ENCODE peak calls at places on chromosomes 5 and 9, in four cellular contexts. One of them, this sample, is unnamed.

GRCh38 chr5:164581889-164582288 is 1076.5 kb downstream of the MAT2B start:
- DNase-seq in HCT116: no peak
- DNase-seq in PC-3: no peak
- DNase-seq in GM23248: no peak
- DNase-seq in this sample: no peak

GRCh38 chr9:131447148-131447547 is 53.3 kb downstream of the PRRC2B start:
- DNase-seq in PC-3: no peak
- DNase-seq in GM23248: peak
- DNase-seq in HCT116: no peak
- DNase-seq in this sample: no peak

GRCh38 chr5:148843510-148844318 is 17.3 kb downstream of the ADRB2 start:
- DNase-seq in GM23248: peak
- DNase-seq in HCT116: no peak
- DNase-seq in PC-3: peak
- DNase-seq in this sample: no peak

GRCh38 chr9:102841376-102841775 is 153.8 kb upstream of the CYLC2 start:
- DNase-seq in HCT116: no peak
- DNase-seq in PC-3: no peak
- DNase-seq in GM23248: no peak
- DNase-seq in this sample: no peak

GRCh38 chr5:138974227-138975063 is 99.3 kb upstream of the LRRTM2 start:
- DNase-seq in HCT116: no peak
- DNase-seq in PC-3: no peak
- DNase-seq in GM23248: peak
- DNase-seq in this sample: no peak

GRCh38 chr5:116025831-116026230 is 6.4 kb upstream of the ARL14EPL start:
- DNase-seq in PC-3: no peak
- DNase-seq in HCT116: no peak
- DNase-seq in GM23248: no peak
- DNase-seq in this sample: no peak

GRCh38 chr5:124919752-124920151 is 173.3 kb upstream of the ZNF608 start:
- DNase-seq in PC-3: no peak
- DNase-seq in GM23248: no peak
- DNase-seq in HCT116: no peak
- DNase-seq in this sample: no peak

GRCh38 chr9:101764455-101764854 is 26.0 kb upstream of the GRIN3A start:
- DNase-seq in GM23248: no peak
- DNase-seq in PC-3: no peak
- DNase-seq in HCT116: no peak
- DNase-seq in this sample: no peak

GRCh38 chr9:91130796-91131318 is 230.9 kb downstream of the AUH start:
- DNase-seq in GM23248: no peak
- DNase-seq in PC-3: peak
- DNase-seq in HCT116: no peak
- DNase-seq in this sample: no peak

GRCh38 chr5:113156271-113156878 is 179.8 kb downstream of the DCP2 start:
- DNase-seq in GM23248: no peak
- DNase-seq in HCT116: no peak
- DNase-seq in PC-3: no peak
- DNase-seq in this sample: no peak

GRCh38 chr9:125990186-125990792 is 243.1 kb downstream of the PBX3 start:
- DNase-seq in HCT116: no peak
- DNase-seq in PC-3: no peak
- DNase-seq in GM23248: no peak
- DNase-seq in this sample: no peak

GRCh38 chr9:128138001-128138400 is 10.5 kb upstream of the PTGES2 start:
- DNase-seq in PC-3: no peak
- DNase-seq in GM23248: no peak
- DNase-seq in HCT116: no peak
- DNase-seq in this sample: no peak

DNA sequence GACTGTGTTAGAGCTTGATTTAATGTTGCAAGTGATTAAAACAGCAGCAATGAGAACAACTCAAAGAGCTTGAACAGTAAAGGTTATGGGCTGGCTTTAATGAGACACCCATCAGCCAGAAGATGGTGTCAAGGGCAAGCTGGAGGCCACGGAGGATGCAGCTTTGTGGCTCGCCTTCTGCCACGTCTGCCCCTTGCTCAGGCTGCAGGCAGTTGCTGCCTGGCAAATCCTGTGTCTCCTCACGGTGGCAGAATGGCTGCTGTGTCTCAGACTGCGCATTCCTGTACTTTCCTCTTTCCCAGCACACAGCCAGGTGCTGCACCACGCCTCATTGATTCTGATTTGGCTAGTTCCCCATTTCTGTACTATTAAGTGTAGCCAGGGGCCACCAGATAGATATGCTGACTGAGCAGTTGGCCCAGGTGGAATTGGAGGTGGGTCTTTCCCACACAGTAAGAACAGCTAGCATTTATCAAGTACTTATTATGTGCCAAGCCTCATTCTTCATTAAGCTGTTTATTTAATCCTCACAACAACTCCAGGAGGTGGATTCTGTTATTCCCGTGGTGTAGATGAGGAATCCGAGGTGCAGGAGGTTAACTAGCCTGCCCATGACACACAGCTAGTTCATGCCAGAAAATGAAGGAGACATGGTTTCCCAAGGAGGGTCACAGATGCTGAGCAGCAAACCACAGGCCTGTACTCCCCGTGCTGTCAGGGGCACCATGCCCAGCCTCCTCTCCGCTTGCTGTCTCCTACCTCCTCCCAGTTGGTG is 3.5 kb downstream of the NXNL2 start:
- DNase-seq in HCT116: no peak
- DNase-seq in PC-3: no peak
- DNase-seq in GM23248: no peak
- DNase-seq in this sample: no peak
- H2AFZ ChIP-seq in HCT116: no peak
- H2AFZ ChIP-seq in PC-3: no peak
- H2AFZ ChIP-seq in GM23248: no peak
- H2AFZ ChIP-seq in this sample: no peak

GRCh38 chr5:151213803-151214613 is 9.9 kb downstream of the CCDC69 start:
- DNase-seq in PC-3: no peak
- DNase-seq in GM23248: peak
- DNase-seq in HCT116: no peak
- DNase-seq in this sample: no peak
- H3K4me3 ChIP-seq in PC-3: no peak
- H3K4me3 ChIP-seq in GM23248: no peak
- H3K4me3 ChIP-seq in HCT116: peak
- H3K4me3 ChIP-seq in this sample: no peak

DNA sequence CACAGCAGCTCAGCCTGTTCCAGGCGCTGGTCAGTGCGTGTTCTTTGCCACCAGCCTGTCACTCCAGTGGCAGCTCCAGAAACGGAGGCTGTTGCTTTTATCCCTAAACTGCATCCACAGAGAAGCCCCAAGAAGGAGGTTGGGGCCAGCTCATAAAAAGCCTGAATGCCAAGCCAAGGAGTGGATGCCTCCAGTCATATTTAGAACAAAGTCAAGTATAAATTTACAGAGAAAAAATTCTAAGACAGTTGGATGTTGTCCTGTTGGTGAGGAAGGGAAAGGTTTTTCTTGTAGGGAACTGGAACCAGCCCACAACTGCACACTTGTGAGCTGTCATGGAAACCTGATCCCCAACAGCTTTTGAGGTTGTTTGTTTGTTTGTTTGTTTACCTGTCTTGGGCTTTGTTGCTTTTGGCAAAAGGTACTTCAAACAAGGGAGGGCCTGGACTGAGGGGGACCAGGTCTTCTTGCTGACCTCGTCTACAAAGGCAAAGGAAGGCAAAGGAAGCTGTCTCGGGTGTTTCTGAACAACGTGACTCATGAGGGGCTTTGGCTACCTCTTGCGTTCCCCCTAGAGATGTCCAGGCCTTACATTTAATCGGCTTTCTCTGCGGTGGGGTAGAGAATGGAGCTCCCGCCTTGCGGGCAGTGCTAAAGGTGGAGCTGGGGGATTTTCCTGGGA is 36.7 kb downstream of the OLFML2A start:
- DNase-seq in HCT116: no peak
- DNase-seq in GM23248: no peak
- DNase-seq in PC-3: no peak
- DNase-seq in this sample: no peak
- H2AFZ ChIP-seq in HCT116: no peak
- H2AFZ ChIP-seq in GM23248: no peak
- H2AFZ ChIP-seq in PC-3: no peak
- H2AFZ ChIP-seq in this sample: no peak

DNA sequence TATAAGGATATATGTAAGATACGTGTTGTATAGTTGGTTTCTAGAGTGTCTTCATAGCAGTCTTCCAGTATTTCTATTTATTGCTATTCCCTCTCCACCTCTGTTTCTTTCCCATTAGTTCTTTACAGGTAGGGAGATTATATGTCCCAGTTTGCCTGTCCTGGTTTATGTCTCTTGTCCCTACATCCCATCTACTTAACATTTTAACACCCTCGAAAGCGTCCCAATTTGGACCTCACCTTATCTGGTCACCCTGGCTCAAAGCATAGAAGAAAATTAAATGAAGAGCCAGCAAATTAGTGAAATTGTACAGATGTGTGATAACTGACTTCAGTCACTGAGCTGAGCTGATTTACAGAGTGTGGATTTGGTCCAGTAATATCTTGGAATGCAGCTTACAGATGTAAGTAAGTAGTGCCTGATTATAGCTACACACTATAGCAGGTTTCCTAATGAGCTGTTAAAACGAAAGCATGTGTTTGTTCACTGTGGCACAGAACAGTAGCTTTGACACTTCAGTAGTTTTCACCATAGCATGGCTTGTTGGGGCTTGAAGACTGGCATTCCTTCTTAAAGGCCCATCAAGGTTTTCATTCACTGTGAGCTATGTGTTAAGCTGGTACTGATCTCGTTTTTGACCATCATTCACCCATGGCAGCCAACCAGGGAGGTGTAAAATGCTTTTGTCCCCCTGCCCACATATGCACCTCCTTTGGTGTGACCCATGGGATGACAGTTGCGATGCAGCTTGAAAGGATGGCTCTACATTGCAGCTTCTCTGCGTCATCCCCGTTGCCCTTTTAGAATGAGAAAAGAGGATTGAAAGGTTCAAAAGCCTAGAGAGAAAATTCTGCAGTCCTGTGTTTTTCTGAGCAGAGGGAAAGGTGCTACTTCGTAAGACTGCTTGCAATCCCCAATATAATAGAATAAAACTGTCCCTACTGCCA is 192.1 kb upstream of the DMRT1 start:
- DNase-seq in HCT116: no peak
- DNase-seq in PC-3: no peak
- DNase-seq in GM23248: no peak
- DNase-seq in this sample: no peak
- H3K4me3 ChIP-seq in HCT116: no peak
- H3K4me3 ChIP-seq in PC-3: no peak
- H3K4me3 ChIP-seq in GM23248: peak
- H3K4me3 ChIP-seq in this sample: no peak

GRCh38 chr9:22976454-22976853 is 529.8 kb downstream of the DMRTA1 start:
- DNase-seq in GM23248: peak
- DNase-seq in PC-3: peak
- DNase-seq in HCT116: no peak
- DNase-seq in this sample: no peak

GRCh38 chr9:22969350-22969979 is 522.8 kb downstream of the DMRTA1 start:
- DNase-seq in HCT116: no peak
- DNase-seq in PC-3: no peak
- DNase-seq in GM23248: no peak
- DNase-seq in this sample: no peak

GRCh38 chr9:22975921-22976320 is 529.3 kb downstream of the DMRTA1 start:
- DNase-seq in GM23248: peak
- DNase-seq in PC-3: peak
- DNase-seq in HCT116: no peak
- DNase-seq in this sample: no peak

DNA sequence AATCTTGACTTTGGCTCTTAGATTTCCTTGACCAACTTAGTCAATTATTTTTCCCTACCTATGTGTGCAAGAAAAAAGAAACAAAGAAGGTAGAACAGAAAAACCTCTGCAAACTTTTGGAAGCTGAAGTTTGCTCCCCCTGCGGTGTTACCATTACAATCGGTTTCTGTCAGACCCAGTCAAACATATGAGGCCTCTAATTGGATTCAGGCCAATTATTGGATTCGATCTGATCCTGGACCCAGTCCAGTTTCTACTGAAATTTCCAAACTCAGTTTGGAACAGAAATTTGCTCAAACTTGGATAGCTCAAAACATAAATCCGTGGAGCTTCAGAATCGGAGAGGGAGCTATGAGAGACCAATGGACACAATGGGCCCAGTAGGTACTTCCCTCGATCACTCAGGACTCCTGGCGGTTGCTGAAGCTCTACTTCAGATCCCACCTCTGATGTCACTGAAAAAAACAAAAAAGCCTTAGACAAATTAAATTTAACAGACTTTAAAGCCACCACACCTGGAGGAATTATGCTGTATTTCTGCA is 523.9 kb downstream of the DMRTA1 start:
- DNase-seq in GM23248: no peak
- DNase-seq in HCT116: no peak
- DNase-seq in PC-3: no peak
- DNase-seq in this sample: no peak
- H2AFZ ChIP-seq in GM23248: no peak
- H2AFZ ChIP-seq in HCT116: no peak
- H2AFZ ChIP-seq in PC-3: no peak
- H2AFZ ChIP-seq in this sample: no peak

DNA sequence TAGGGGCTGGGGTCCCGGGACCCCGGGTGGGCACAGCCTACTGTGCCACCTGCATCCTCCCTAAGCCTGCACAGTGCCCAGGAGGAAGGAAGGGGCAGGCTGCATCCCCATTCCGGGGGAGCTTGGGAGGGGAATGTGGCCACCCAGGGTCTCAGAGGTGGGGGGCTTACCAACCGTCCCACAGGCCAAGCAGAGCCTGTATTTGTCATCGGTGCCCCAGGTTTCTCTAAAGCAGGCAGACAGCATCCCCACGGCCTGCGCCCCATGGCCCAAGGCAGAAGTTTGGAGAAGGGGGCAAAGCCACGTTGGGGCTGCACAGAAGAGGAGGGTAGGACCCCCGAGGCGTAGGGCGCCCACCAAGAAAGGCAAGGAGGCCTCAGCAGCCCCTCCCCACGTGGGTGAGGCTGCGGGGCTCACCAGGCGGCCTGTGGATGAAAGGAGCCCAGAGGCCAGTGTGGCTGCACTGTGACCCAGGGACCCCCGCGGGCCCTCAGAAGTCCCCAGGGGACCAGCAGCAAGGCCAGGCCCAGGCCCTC is 494 bp upstream of the GPSM1 start:
- DNase-seq in PC-3: no peak
- DNase-seq in GM23248: peak
- DNase-seq in HCT116: no peak
- DNase-seq in this sample: no peak
- H3K4me3 ChIP-seq in PC-3: no peak
- H3K4me3 ChIP-seq in GM23248: peak
- H3K4me3 ChIP-seq in HCT116: peak
- H3K4me3 ChIP-seq in this sample: no peak